ENCODE peak calls at places on chromosomes 6 and 20, in four cellular contexts. K, L, T and D are unnamed samples.

GRCh38 chr6:23365732-23366131 is 760.3 kb upstream of the NRSN1 start:
- DNase-seq in K (no peak), L (no peak), T (no peak), D (no peak)

GRCh38 chr6:44386364-44386928 is 1.1 kb upstream of the CDC5L start:
- DNase-seq in K (no peak), L (no peak), T (no peak), D (no peak)

GRCh38 chr6:144898741-144899140 is 613.6 kb downstream of the UTRN start:
- DNase-seq in K (no peak), L (no peak), T (no peak), D (no peak)

GRCh38 chr20:56631318-56631989 is 2.3 kb downstream of the TFAP2C start:
- DNase-seq in K (no peak), L (peak), T (no peak), D (no peak)

GRCh38 chr6:136344420-136344819 is 54.8 kb upstream of the BCLAF1 start:
- DNase-seq in K (no peak), L (no peak), T (no peak), D (no peak)

GRCh38 chr6:4281341-4282293 is 146.2 kb upstream of the ECI2 start:
- DNase-seq in K (no peak), L (peak), T (peak), D (peak)

GRCh38 chr20:58342104-58342945 is 32.8 kb downstream of the RAB22A start:
- DNase-seq in K (no peak), L (no peak), T (no peak), D (no peak)

GRCh38 chr6:2028457-2029038 is 216.9 kb downstream of the GMDS start:
- DNase-seq in K (no peak), L (no peak), T (no peak), D (peak)

GRCh38 chr6:29005183-29005885 is at the start of gene ZNF311:
- DNase-seq in K (peak), L (no peak), T (peak), D (peak)

GRCh38 chr6:157464653-157465535 is 83.9 kb downstream of the ZDHHC14 start:
- DNase-seq in K (no peak), L (peak), T (no peak), D (no peak)

GRCh38 chr20:45080867-45081616 is 19.9 kb downstream of the KCNS1 start:
- DNase-seq in K (no peak), L (no peak), T (no peak), D (no peak)

GRCh38 chr6:80343511-80343910 is 237.0 kb downstream of the BCKDHB start:
- DNase-seq in K (no peak), L (no peak), T (no peak), D (no peak)

GRCh38 chr20:50284811-50285375 is 94.3 kb downstream of the CEBPB start:
- DNase-seq in K (no peak), L (peak), T (no peak), D (no peak)

GRCh38 chr6:33761922-33762629 is 15.4 kb upstream of the IP6K3 start:
- DNase-seq in K (no peak), L (peak), T (peak), D (peak)

GRCh38 chr20:10671850-10672578 is 1.8 kb downstream of the JAG1 start:
- DNase-seq in K (peak), L (peak), T (no peak), D (peak)

GRCh38 chr6:75169689-75170088 is 36.2 kb downstream of the COL12A1 start:
- DNase-seq in K (no peak), L (no peak), T (no peak), D (no peak)